ENCODE peak calls at places on chromosomes 11 and 22, in six cellular contexts. K is chondrocyte, Y is tibial nerve, T is right lobe of liver, X is Calu3, D is HFFc6. Q is an unnamed sample.

GRCh38 chr11:88405853-88406252 is 68.3 kb upstream of the CTSC start:
- DNase-seq in X (no peak), K (no peak), Y (no peak), T (no peak), D (no peak), Q (no peak)

GRCh38 chr22:23575601-23576000 is 4.5 kb downstream of the IGLL1 start:
- DNase-seq in T (no peak), Y (no peak), X (no peak), D (no peak), K (peak; percentile 65), Q (no peak)

GRCh38 chr11:134449713-134450112 is 37.7 kb upstream of the B3GAT1 start:
- DNase-seq in X (no peak), Y (no peak), T (no peak), D (no peak), K (no peak), Q (no peak)

GRCh38 chr22:50169774-50170341 is 673 bp upstream of the PANX2 start:
- DNase-seq in Y (no peak), T (peak; percentile 41), K (no peak), X (no peak), D (no peak), Q (no peak)

GRCh38 chr11:129766858-129767604 is 48.6 kb upstream of the TMEM45B start:
- DNase-seq in T (peak; percentile 28), X (peak; percentile 53), D (peak; percentile 37), K (no peak), Y (no peak), Q (peak; percentile 53)

GRCh38 chr11:4041731-4042391 is 52.7 kb upstream of the RRM1 start:
- DNase-seq in K (no peak), X (no peak), Y (no peak), T (no peak), D (no peak), Q (no peak)

GRCh38 chr11:1479006-1479677 is 7.4 kb downstream of the MOB2 start:
- DNase-seq in X (no peak), T (peak; percentile 21), Y (no peak), D (no peak), K (peak; percentile 71), Q (no peak)

GRCh38 chr11:23406131-23406819 is 546.0 kb upstream of the CCDC179 start:
- DNase-seq in Y (no peak), D (no peak), T (no peak), K (no peak), X (no peak), Q (no peak)

GRCh38 chr22:23518381-23519187 is 61.5 kb downstream of the IGLL1 start:
- DNase-seq in Y (no peak), K (no peak), D (no peak), T (no peak), X (no peak), Q (no peak)

GRCh38 chr11:1461806-1462455 is 24.6 kb downstream of the MOB2 start:
- DNase-seq in K (no peak), D (no peak), X (no peak), Y (no peak), T (no peak), Q (no peak)

GRCh38 chr11:73838443-73839122 is 38.1 kb downstream of the COA4 start:
- DNase-seq in T (no peak), X (no peak), Y (no peak), K (no peak), D (no peak), Q (no peak)

GRCh38 chr11:65476632-65477270 is 22.1 kb upstream of the MALAT1 start:
- DNase-seq in Y (no peak), T (no peak), X (no peak), D (no peak), K (peak; percentile 41), Q (no peak)

GRCh38 chr11:68351450-68352275 is 39.3 kb downstream of the LRP5 start:
- DNase-seq in K (no peak), X (no peak), D (no peak), Y (no peak), T (no peak), Q (no peak)

GRCh38 chr22:20232781-20233180 is 35.3 kb downstream of the RTN4R start:
- DNase-seq in X (no peak), Y (no peak), D (no peak), T (no peak), K (no peak), Q (no peak)

GRCh38 chr11:117424781-117425180 is 97.1 kb downstream of the CEP164 start:
- DNase-seq in T (no peak), K (peak; percentile 15), D (no peak), X (no peak), Y (no peak), Q (no peak)

GRCh38 chr22:48393041-48393370 is 1434.7 kb downstream of the BRD1 start:
- DNase-seq in D (no peak), X (no peak), Y (no peak), K (no peak), T (no peak), Q (no peak)

GRCh38 chr22:35712672-35713071 is 5.0 kb upstream of the APOL5 start:
- DNase-seq in X (no peak), K (no peak), Y (no peak), D (no peak), T (no peak), Q (no peak)

GRCh38 chr11:102730036-102730815 is 5.5 kb upstream of the MMP8 start:
- DNase-seq in X (no peak), D (no peak), Y (no peak), T (no peak), K (no peak), Q (no peak)

GRCh38 chr11:93908689-93909088 is 58.3 kb upstream of the VSTM5 start:
- DNase-seq in T (no peak), K (no peak), X (peak; percentile 2), Y (no peak), D (peak; percentile 87), Q (no peak)

GRCh38 chr11:11722246-11722645 is 100.4 kb upstream of the GALNT18 start:
- DNase-seq in Y (no peak), D (no peak), X (no peak), K (no peak), T (no peak), Q (no peak)

GRCh38 chr22:23913306-23913660 is 19.1 kb downstream of the MIF start:
- DNase-seq in D (no peak), Y (no peak), T (no peak), K (no peak), X (no peak), Q (no peak)

GRCh38 chr11:59112494-59112893 is 5.5 kb downstream of the FAM111B start:
- DNase-seq in X (no peak), Y (no peak), T (no peak), K (no peak), D (no peak), Q (no peak)

GRCh38 chr22:19875061-19875530 is 20.4 kb upstream of the GNB1L start:
- DNase-seq in D (no peak), X (no peak), K (peak; percentile 77), T (peak; percentile 15), Y (no peak), Q (no peak)

GRCh38 chr11:58726594-58727414 is 4.9 kb downstream of the GLYAT start:
- DNase-seq in K (no peak), X (no peak), T (no peak), D (no peak), Y (no peak), Q (no peak)

GRCh38 chr11:134224710-134225662 is 515 bp downstream of the VPS26B start:
- DNase-seq in T (peak; percentile 86), K (no peak), X (peak; percentile 29), D (peak; percentile 18), Y (no peak), Q (peak; percentile 50)

GRCh38 chr11:117830674-117831351 is 6.3 kb upstream of the FXYD2 start:
- DNase-seq in X (no peak), D (no peak), Y (no peak), T (no peak), K (no peak), Q (no peak)

GRCh38 chr11:47466701-47467250 is 17.8 kb upstream of the RAPSN start:
- DNase-seq in T (peak; percentile 65), K (peak; percentile 75), D (no peak), X (no peak), Y (no peak), Q (peak; percentile 26)

GRCh38 chr11:60370811-60371297 is 7.5 kb upstream of the MS4A7 start:
- DNase-seq in K (no peak), X (no peak), Y (no peak), T (no peak), D (no peak), Q (no peak)

GRCh38 chr22:19571995-19572394 is 47.8 kb upstream of the CLDN5 start:
- DNase-seq in K (no peak), D (no peak), T (no peak), Y (no peak), X (no peak), Q (no peak)

GRCh38 chr11:7677071-7677470 is 3.8 kb upstream of the CYB5R2 start:
- DNase-seq in K (no peak), Y (no peak), T (no peak), D (peak; percentile 93), X (no peak), Q (no peak)

GRCh38 chr22:32764330-32765116 is 37.0 kb upstream of the TIMP3 start:
- DNase-seq in X (no peak), K (no peak), D (peak; percentile 56), Y (peak; percentile 66), T (no peak), Q (no peak)

GRCh38 chr22:31122196-31122531 is 602 bp upstream of the INPP5J start:
- DNase-seq in D (no peak), X (no peak), Y (no peak), K (no peak), T (no peak), Q (no peak)

GRCh38 chr11:2074266-2074825 is 64.8 kb downstream of the IGF2 start:
- DNase-seq in T (no peak), D (no peak), X (no peak), Y (no peak), K (no peak), Q (no peak)

GRCh38 chr22:29394931-29395581 is 6.7 kb upstream of the AP1B1 start:
- DNase-seq in T (peak; percentile 59), D (peak; percentile 66), Y (peak; percentile 70), X (peak; percentile 76), K (no peak), Q (peak; percentile 75)

GRCh38 chr22:39185601-39186012 is 33.1 kb upstream of the CBX7 start:
- DNase-seq in Y (no peak), X (no peak), T (no peak), K (peak; percentile 72), D (no peak), Q (no peak)
- TF ChIP-seq CTCF in Y (peak; percentile 47), X (peak; percentile 10), T (peak; percentile 6), K (peak; percentile 51), D (peak; percentile 33), Q (no peak)

GRCh38 chr11:71371674-71372069 is 76.5 kb downstream of the DHCR7 start:
- DNase-seq in X (no peak), D (no peak), Y (no peak), K (no peak), T (no peak), Q (no peak)
- TF ChIP-seq CTCF in X (no peak), D (no peak), Y (no peak), K (no peak), T (no peak), Q (no peak)

GRCh38 chr11:44633641-44634040 is 68.2 kb downstream of the CD82 start:
- DNase-seq in Y (no peak), T (no peak), K (peak; percentile 26), D (no peak), X (no peak), Q (no peak)
- TF ChIP-seq CTCF in Y (no peak), T (no peak), K (peak; percentile 57), D (peak; percentile 27), X (no peak), Q (no peak)

DNA sequence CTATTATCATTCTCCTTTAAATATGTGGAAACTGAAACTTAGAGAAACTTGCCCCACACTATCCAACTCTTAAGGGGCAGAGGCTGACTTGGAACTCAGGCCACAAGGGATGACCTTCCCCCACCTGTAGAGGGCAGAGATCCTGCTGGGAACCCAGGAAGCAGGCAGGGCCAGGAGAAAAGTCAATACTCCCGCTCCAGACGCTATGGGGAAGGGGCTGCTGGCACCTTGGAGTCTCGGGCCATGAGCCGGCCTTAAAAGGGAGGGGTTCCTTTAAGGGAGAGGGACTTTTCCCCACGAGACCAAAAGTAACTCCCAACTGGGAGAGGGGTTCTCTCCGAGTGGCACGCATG is 620 bp upstream of the ANO5 start:
- DNase-seq in X (peak; percentile 38), Y (no peak), K (no peak), D (no peak), T (peak; percentile 43), Q (peak; percentile 24)
- TF ChIP-seq CTCF in X (no peak), Y (no peak), K (peak; percentile 16), D (no peak), T (peak; percentile 44), Q (no peak)

Q was measured in endothelial cell.